ENCODE peak calls at places on chromosomes 4 and X, in eight cellular contexts. One of them, this sample, is unnamed.
A peak's percentile ranks its signal among the peaks of the same experiment; 100 is the strongest.

GRCh38 chrX:26295425-26295824 is 79.5 kb downstream of the MAGEB5 start:
- DNase-seq in activated CD4-positive, alpha-beta T cell treated with anti-CD3 and anti-CD28 coated beads, Interleukin-2, amount 50 U/mL, for 4 hours: no peak
- DNase-seq in cardiac muscle cell: no peak
- DNase-seq in substantia nigra: no peak
- DNase-seq in stimulated activated CD8-positive, alpha-beta memory T cell treated with anti-CD3 and anti-CD28 coated beads, Interleukin-4, amount 100 ng/mL, for 4 hours: no peak
- DNase-seq in kidney tubule cell: no peak
- DNase-seq in A172: peak; percentile 68
- DNase-seq in T-helper 17 cell: no peak
- DNase-seq in this sample: no peak

GRCh38 chr4:185591679-185592141 is 56.4 kb upstream of the PDLIM3 start:
- DNase-seq in substantia nigra: no peak
- DNase-seq in A172: no peak
- DNase-seq in T-helper 17 cell: no peak
- DNase-seq in activated CD4-positive, alpha-beta T cell treated with anti-CD3 and anti-CD28 coated beads, Interleukin-2, amount 50 U/mL, for 4 hours: no peak
- DNase-seq in cardiac muscle cell: no peak
- DNase-seq in stimulated activated CD8-positive, alpha-beta memory T cell treated with anti-CD3 and anti-CD28 coated beads, Interleukin-4, amount 100 ng/mL, for 4 hours: no peak
- DNase-seq in kidney tubule cell: no peak
- DNase-seq in this sample: no peak

GRCh38 chrX:146396409-146396808 is 413.2 kb upstream of the CXorf51B start:
- DNase-seq in stimulated activated CD8-positive, alpha-beta memory T cell treated with anti-CD3 and anti-CD28 coated beads, Interleukin-4, amount 100 ng/mL, for 4 hours: no peak
- DNase-seq in activated CD4-positive, alpha-beta T cell treated with anti-CD3 and anti-CD28 coated beads, Interleukin-2, amount 50 U/mL, for 4 hours: no peak
- DNase-seq in A172: no peak
- DNase-seq in cardiac muscle cell: peak; percentile 4
- DNase-seq in kidney tubule cell: no peak
- DNase-seq in substantia nigra: no peak
- DNase-seq in T-helper 17 cell: no peak
- DNase-seq in this sample: no peak

GRCh38 chr4:7650606-7651400 is 216.1 kb upstream of the PSAPL1 start:
- DNase-seq in kidney tubule cell: no peak
- DNase-seq in substantia nigra: no peak
- DNase-seq in cardiac muscle cell: peak; percentile 57
- DNase-seq in T-helper 17 cell: no peak
- DNase-seq in activated CD4-positive, alpha-beta T cell treated with anti-CD3 and anti-CD28 coated beads, Interleukin-2, amount 50 U/mL, for 4 hours: no peak
- DNase-seq in stimulated activated CD8-positive, alpha-beta memory T cell treated with anti-CD3 and anti-CD28 coated beads, Interleukin-4, amount 100 ng/mL, for 4 hours: no peak
- DNase-seq in A172: peak; percentile 52
- DNase-seq in this sample: no peak

GRCh38 chrX:40479777-40480318 is 100.9 kb upstream of the ATP6AP2 start:
- DNase-seq in A172: peak; percentile 94
- DNase-seq in kidney tubule cell: peak; percentile 44
- DNase-seq in T-helper 17 cell: no peak
- DNase-seq in substantia nigra: no peak
- DNase-seq in activated CD4-positive, alpha-beta T cell treated with anti-CD3 and anti-CD28 coated beads, Interleukin-2, amount 50 U/mL, for 4 hours: no peak
- DNase-seq in cardiac muscle cell: no peak
- DNase-seq in stimulated activated CD8-positive, alpha-beta memory T cell treated with anti-CD3 and anti-CD28 coated beads, Interleukin-4, amount 100 ng/mL, for 4 hours: no peak
- DNase-seq in this sample: no peak

GRCh38 chr4:142909908-142910307 is 63.8 kb upstream of the INPP4B start:
- DNase-seq in kidney tubule cell: no peak
- DNase-seq in activated CD4-positive, alpha-beta T cell treated with anti-CD3 and anti-CD28 coated beads, Interleukin-2, amount 50 U/mL, for 4 hours: no peak
- DNase-seq in T-helper 17 cell: no peak
- DNase-seq in stimulated activated CD8-positive, alpha-beta memory T cell treated with anti-CD3 and anti-CD28 coated beads, Interleukin-4, amount 100 ng/mL, for 4 hours: no peak
- DNase-seq in cardiac muscle cell: no peak
- DNase-seq in A172: no peak
- DNase-seq in substantia nigra: no peak
- DNase-seq in this sample: no peak

GRCh38 chrX:3119376-3119775 is 78.1 kb downstream of the ARSF start:
- DNase-seq in cardiac muscle cell: no peak
- DNase-seq in activated CD4-positive, alpha-beta T cell treated with anti-CD3 and anti-CD28 coated beads, Interleukin-2, amount 50 U/mL, for 4 hours: no peak
- DNase-seq in substantia nigra: no peak
- DNase-seq in stimulated activated CD8-positive, alpha-beta memory T cell treated with anti-CD3 and anti-CD28 coated beads, Interleukin-4, amount 100 ng/mL, for 4 hours: no peak
- DNase-seq in A172: peak; percentile 26
- DNase-seq in kidney tubule cell: no peak
- DNase-seq in T-helper 17 cell: no peak
- DNase-seq in this sample: no peak

GRCh38 chr4:6362896-6363295 is 93.2 kb downstream of the WFS1 start:
- DNase-seq in kidney tubule cell: peak; percentile 40
- DNase-seq in T-helper 17 cell: no peak
- DNase-seq in stimulated activated CD8-positive, alpha-beta memory T cell treated with anti-CD3 and anti-CD28 coated beads, Interleukin-4, amount 100 ng/mL, for 4 hours: no peak
- DNase-seq in cardiac muscle cell: peak; percentile 85
- DNase-seq in substantia nigra: no peak
- DNase-seq in activated CD4-positive, alpha-beta T cell treated with anti-CD3 and anti-CD28 coated beads, Interleukin-2, amount 50 U/mL, for 4 hours: no peak
- DNase-seq in A172: peak; percentile 39
- DNase-seq in this sample: no peak

GRCh38 chrX:139200793-139201192 is 329.7 kb upstream of the F9 start:
- DNase-seq in kidney tubule cell: no peak
- DNase-seq in cardiac muscle cell: no peak
- DNase-seq in substantia nigra: no peak
- DNase-seq in stimulated activated CD8-positive, alpha-beta memory T cell treated with anti-CD3 and anti-CD28 coated beads, Interleukin-4, amount 100 ng/mL, for 4 hours: no peak
- DNase-seq in activated CD4-positive, alpha-beta T cell treated with anti-CD3 and anti-CD28 coated beads, Interleukin-2, amount 50 U/mL, for 4 hours: no peak
- DNase-seq in T-helper 17 cell: no peak
- DNase-seq in A172: no peak
- DNase-seq in this sample: no peak

GRCh38 chr4:11436673-11437072 is 8.0 kb upstream of the HS3ST1 start:
- DNase-seq in T-helper 17 cell: no peak
- DNase-seq in cardiac muscle cell: no peak
- DNase-seq in substantia nigra: no peak
- DNase-seq in kidney tubule cell: no peak
- DNase-seq in stimulated activated CD8-positive, alpha-beta memory T cell treated with anti-CD3 and anti-CD28 coated beads, Interleukin-4, amount 100 ng/mL, for 4 hours: no peak
- DNase-seq in A172: no peak
- DNase-seq in activated CD4-positive, alpha-beta T cell treated with anti-CD3 and anti-CD28 coated beads, Interleukin-2, amount 50 U/mL, for 4 hours: no peak
- DNase-seq in this sample: no peak

GRCh38 chr4:93467484-93468155 is 360.9 kb upstream of the ATOH1 start:
- DNase-seq in A172: no peak
- DNase-seq in kidney tubule cell: no peak
- DNase-seq in stimulated activated CD8-positive, alpha-beta memory T cell treated with anti-CD3 and anti-CD28 coated beads, Interleukin-4, amount 100 ng/mL, for 4 hours: no peak
- DNase-seq in cardiac muscle cell: peak; percentile 33
- DNase-seq in activated CD4-positive, alpha-beta T cell treated with anti-CD3 and anti-CD28 coated beads, Interleukin-2, amount 50 U/mL, for 4 hours: no peak
- DNase-seq in substantia nigra: no peak
- DNase-seq in T-helper 17 cell: no peak
- DNase-seq in this sample: no peak

GRCh38 chr4:3787489-3788365 is 21.5 kb downstream of the ADRA2C start:
- DNase-seq in A172: no peak
- DNase-seq in activated CD4-positive, alpha-beta T cell treated with anti-CD3 and anti-CD28 coated beads, Interleukin-2, amount 50 U/mL, for 4 hours: no peak
- DNase-seq in T-helper 17 cell: no peak
- DNase-seq in kidney tubule cell: no peak
- DNase-seq in stimulated activated CD8-positive, alpha-beta memory T cell treated with anti-CD3 and anti-CD28 coated beads, Interleukin-4, amount 100 ng/mL, for 4 hours: no peak
- DNase-seq in cardiac muscle cell: no peak
- DNase-seq in substantia nigra: no peak
- DNase-seq in this sample: no peak